ENCODE peak calls at places on chromosomes 6 and 20, in seven cellular contexts. One of them, this sample, is unnamed.

GRCh38 chr6:127547215-127547614 is 28.1 kb upstream of the MTCL3 start:
- DNase-seq in activated gamma-delta T cell treated with anti-CD3 and anti-CD28 coated beads, Interleukin-2, amount 50 U/mL, for 16 hours: no peak
- DNase-seq in NCI-H526 treated with DMSO at 0.1 percent for 48 hours: no peak
- DNase-seq in HEK293T: peak; percentile 30
- DNase-seq in activated naive CD4-positive, alpha-beta T cell treated with anti-CD3 and anti-CD28 coated beads, Interleukin-2, amount 50 U/mL, for 16 hours: peak; percentile 14
- DNase-seq in DMS 273 treated with DMSO at 0.1 percent for 48 hours: no peak
- DNase-seq in retina: no peak
- DNase-seq in this sample: no peak

GRCh38 chr6:4319992-4320683 is 184.8 kb upstream of the ECI2 start:
- DNase-seq in retina: no peak
- DNase-seq in activated gamma-delta T cell treated with anti-CD3 and anti-CD28 coated beads, Interleukin-2, amount 50 U/mL, for 16 hours: no peak
- DNase-seq in HEK293T: no peak
- DNase-seq in DMS 273 treated with DMSO at 0.1 percent for 48 hours: peak; percentile 86
- DNase-seq in NCI-H526 treated with DMSO at 0.1 percent for 48 hours: peak; percentile 69
- DNase-seq in activated naive CD4-positive, alpha-beta T cell treated with anti-CD3 and anti-CD28 coated beads, Interleukin-2, amount 50 U/mL, for 16 hours: no peak
- DNase-seq in this sample: peak; percentile 47

GRCh38 chr6:168160506-168161370 is 81.7 kb upstream of the FRMD1 start:
- DNase-seq in NCI-H526 treated with DMSO at 0.1 percent for 48 hours: no peak
- DNase-seq in retina: no peak
- DNase-seq in DMS 273 treated with DMSO at 0.1 percent for 48 hours: no peak
- DNase-seq in HEK293T: no peak
- DNase-seq in activated naive CD4-positive, alpha-beta T cell treated with anti-CD3 and anti-CD28 coated beads, Interleukin-2, amount 50 U/mL, for 16 hours: no peak
- DNase-seq in activated gamma-delta T cell treated with anti-CD3 and anti-CD28 coated beads, Interleukin-2, amount 50 U/mL, for 16 hours: no peak
- DNase-seq in this sample: no peak

GRCh38 chr20:39630215-39630614 is 668.1 kb downstream of the DHX35 start:
- DNase-seq in activated naive CD4-positive, alpha-beta T cell treated with anti-CD3 and anti-CD28 coated beads, Interleukin-2, amount 50 U/mL, for 16 hours: no peak
- DNase-seq in activated gamma-delta T cell treated with anti-CD3 and anti-CD28 coated beads, Interleukin-2, amount 50 U/mL, for 16 hours: no peak
- DNase-seq in DMS 273 treated with DMSO at 0.1 percent for 48 hours: peak; percentile 63
- DNase-seq in NCI-H526 treated with DMSO at 0.1 percent for 48 hours: no peak
- DNase-seq in HEK293T: no peak
- DNase-seq in retina: no peak
- DNase-seq in this sample: peak; percentile 31

GRCh38 chr6:142026471-142026870 is 106.3 kb upstream of the GJE1 start:
- DNase-seq in activated naive CD4-positive, alpha-beta T cell treated with anti-CD3 and anti-CD28 coated beads, Interleukin-2, amount 50 U/mL, for 16 hours: no peak
- DNase-seq in HEK293T: no peak
- DNase-seq in NCI-H526 treated with DMSO at 0.1 percent for 48 hours: no peak
- DNase-seq in activated gamma-delta T cell treated with anti-CD3 and anti-CD28 coated beads, Interleukin-2, amount 50 U/mL, for 16 hours: no peak
- DNase-seq in DMS 273 treated with DMSO at 0.1 percent for 48 hours: no peak
- DNase-seq in retina: no peak
- DNase-seq in this sample: peak; percentile 14

GRCh38 chr6:89895273-89895874 is 1.1 kb downstream of the GJA10 start:
- DNase-seq in retina: peak; percentile 49
- DNase-seq in DMS 273 treated with DMSO at 0.1 percent for 48 hours: no peak
- DNase-seq in activated naive CD4-positive, alpha-beta T cell treated with anti-CD3 and anti-CD28 coated beads, Interleukin-2, amount 50 U/mL, for 16 hours: no peak
- DNase-seq in activated gamma-delta T cell treated with anti-CD3 and anti-CD28 coated beads, Interleukin-2, amount 50 U/mL, for 16 hours: no peak
- DNase-seq in HEK293T: peak; percentile 58
- DNase-seq in NCI-H526 treated with DMSO at 0.1 percent for 48 hours: no peak
- DNase-seq in this sample: peak; percentile 94

GRCh38 chr6:6758915-6759654 is 170.6 kb downstream of the LY86 start:
- DNase-seq in DMS 273 treated with DMSO at 0.1 percent for 48 hours: peak; percentile 30
- DNase-seq in retina: peak; percentile 83
- DNase-seq in NCI-H526 treated with DMSO at 0.1 percent for 48 hours: peak; percentile 77
- DNase-seq in HEK293T: peak; percentile 50
- DNase-seq in activated naive CD4-positive, alpha-beta T cell treated with anti-CD3 and anti-CD28 coated beads, Interleukin-2, amount 50 U/mL, for 16 hours: no peak
- DNase-seq in activated gamma-delta T cell treated with anti-CD3 and anti-CD28 coated beads, Interleukin-2, amount 50 U/mL, for 16 hours: no peak
- DNase-seq in this sample: peak; percentile 95

GRCh38 chr6:18503588-18504231 is 116.6 kb downstream of the RNF144B start:
- DNase-seq in HEK293T: peak; percentile 66
- DNase-seq in retina: peak; percentile 73
- DNase-seq in activated naive CD4-positive, alpha-beta T cell treated with anti-CD3 and anti-CD28 coated beads, Interleukin-2, amount 50 U/mL, for 16 hours: peak; percentile 18
- DNase-seq in activated gamma-delta T cell treated with anti-CD3 and anti-CD28 coated beads, Interleukin-2, amount 50 U/mL, for 16 hours: no peak
- DNase-seq in DMS 273 treated with DMSO at 0.1 percent for 48 hours: peak; percentile 17
- DNase-seq in NCI-H526 treated with DMSO at 0.1 percent for 48 hours: peak; percentile 78
- DNase-seq in this sample: peak; percentile 89

GRCh38 chr6:150531957-150532356 is 67.7 kb upstream of the PLEKHG1 start:
- DNase-seq in retina: no peak
- DNase-seq in NCI-H526 treated with DMSO at 0.1 percent for 48 hours: no peak
- DNase-seq in activated naive CD4-positive, alpha-beta T cell treated with anti-CD3 and anti-CD28 coated beads, Interleukin-2, amount 50 U/mL, for 16 hours: no peak
- DNase-seq in HEK293T: no peak
- DNase-seq in activated gamma-delta T cell treated with anti-CD3 and anti-CD28 coated beads, Interleukin-2, amount 50 U/mL, for 16 hours: no peak
- DNase-seq in DMS 273 treated with DMSO at 0.1 percent for 48 hours: no peak
- DNase-seq in this sample: no peak

GRCh38 chr20:59988141-59988540 is 29.9 kb downstream of the CDH26 start:
- DNase-seq in activated naive CD4-positive, alpha-beta T cell treated with anti-CD3 and anti-CD28 coated beads, Interleukin-2, amount 50 U/mL, for 16 hours: no peak
- DNase-seq in activated gamma-delta T cell treated with anti-CD3 and anti-CD28 coated beads, Interleukin-2, amount 50 U/mL, for 16 hours: no peak
- DNase-seq in HEK293T: no peak
- DNase-seq in retina: no peak
- DNase-seq in DMS 273 treated with DMSO at 0.1 percent for 48 hours: no peak
- DNase-seq in NCI-H526 treated with DMSO at 0.1 percent for 48 hours: no peak
- DNase-seq in this sample: no peak

GRCh38 chr6:31797607-31798006 is 2.1 kb upstream of the VARS1 start:
- DNase-seq in activated gamma-delta T cell treated with anti-CD3 and anti-CD28 coated beads, Interleukin-2, amount 50 U/mL, for 16 hours: no peak
- DNase-seq in HEK293T: no peak
- DNase-seq in NCI-H526 treated with DMSO at 0.1 percent for 48 hours: no peak
- DNase-seq in activated naive CD4-positive, alpha-beta T cell treated with anti-CD3 and anti-CD28 coated beads, Interleukin-2, amount 50 U/mL, for 16 hours: no peak
- DNase-seq in DMS 273 treated with DMSO at 0.1 percent for 48 hours: no peak
- DNase-seq in retina: no peak
- DNase-seq in this sample: no peak

GRCh38 chr6:159788757-159789376 is 535 bp downstream of the TCP1 start:
- DNase-seq in DMS 273 treated with DMSO at 0.1 percent for 48 hours: no peak
- DNase-seq in activated gamma-delta T cell treated with anti-CD3 and anti-CD28 coated beads, Interleukin-2, amount 50 U/mL, for 16 hours: no peak
- DNase-seq in HEK293T: peak; percentile 38
- DNase-seq in activated naive CD4-positive, alpha-beta T cell treated with anti-CD3 and anti-CD28 coated beads, Interleukin-2, amount 50 U/mL, for 16 hours: peak; percentile 26
- DNase-seq in NCI-H526 treated with DMSO at 0.1 percent for 48 hours: no peak
- DNase-seq in retina: no peak
- DNase-seq in this sample: peak; percentile 68

GRCh38 chr6:40912158-40912946 is 126.7 kb downstream of the UNC5CL start:
- DNase-seq in NCI-H526 treated with DMSO at 0.1 percent for 48 hours: peak; percentile 62
- DNase-seq in HEK293T: peak; percentile 42
- DNase-seq in retina: peak; percentile 58
- DNase-seq in activated gamma-delta T cell treated with anti-CD3 and anti-CD28 coated beads, Interleukin-2, amount 50 U/mL, for 16 hours: no peak
- DNase-seq in DMS 273 treated with DMSO at 0.1 percent for 48 hours: peak; percentile 78
- DNase-seq in activated naive CD4-positive, alpha-beta T cell treated with anti-CD3 and anti-CD28 coated beads, Interleukin-2, amount 50 U/mL, for 16 hours: no peak
- DNase-seq in this sample: peak; percentile 80

GRCh38 chr6:157724960-157725741 is 97.9 kb upstream of the SNX9 start:
- DNase-seq in DMS 273 treated with DMSO at 0.1 percent for 48 hours: no peak
- DNase-seq in activated gamma-delta T cell treated with anti-CD3 and anti-CD28 coated beads, Interleukin-2, amount 50 U/mL, for 16 hours: no peak
- DNase-seq in HEK293T: no peak
- DNase-seq in activated naive CD4-positive, alpha-beta T cell treated with anti-CD3 and anti-CD28 coated beads, Interleukin-2, amount 50 U/mL, for 16 hours: no peak
- DNase-seq in retina: no peak
- DNase-seq in NCI-H526 treated with DMSO at 0.1 percent for 48 hours: no peak
- DNase-seq in this sample: no peak

GRCh38 chr20:64080013-64080812 is at the start of gene OPRL1:
- DNase-seq in NCI-H526 treated with DMSO at 0.1 percent for 48 hours: no peak
- DNase-seq in activated gamma-delta T cell treated with anti-CD3 and anti-CD28 coated beads, Interleukin-2, amount 50 U/mL, for 16 hours: peak; percentile 28
- DNase-seq in DMS 273 treated with DMSO at 0.1 percent for 48 hours: no peak
- DNase-seq in HEK293T: no peak
- DNase-seq in retina: peak; percentile 59
- DNase-seq in activated naive CD4-positive, alpha-beta T cell treated with anti-CD3 and anti-CD28 coated beads, Interleukin-2, amount 50 U/mL, for 16 hours: peak; percentile 48
- DNase-seq in this sample: peak; percentile 50

GRCh38 chr6:167745660-167746376 is 80.9 kb upstream of the AFDN start:
- DNase-seq in activated naive CD4-positive, alpha-beta T cell treated with anti-CD3 and anti-CD28 coated beads, Interleukin-2, amount 50 U/mL, for 16 hours: no peak
- DNase-seq in DMS 273 treated with DMSO at 0.1 percent for 48 hours: no peak
- DNase-seq in NCI-H526 treated with DMSO at 0.1 percent for 48 hours: no peak
- DNase-seq in HEK293T: no peak
- DNase-seq in retina: no peak
- DNase-seq in activated gamma-delta T cell treated with anti-CD3 and anti-CD28 coated beads, Interleukin-2, amount 50 U/mL, for 16 hours: no peak
- DNase-seq in this sample: no peak

GRCh38 chr6:154314084-154314483 is 42.5 kb downstream of the IPCEF1 start:
- DNase-seq in retina: no peak
- DNase-seq in activated naive CD4-positive, alpha-beta T cell treated with anti-CD3 and anti-CD28 coated beads, Interleukin-2, amount 50 U/mL, for 16 hours: no peak
- DNase-seq in NCI-H526 treated with DMSO at 0.1 percent for 48 hours: no peak
- DNase-seq in activated gamma-delta T cell treated with anti-CD3 and anti-CD28 coated beads, Interleukin-2, amount 50 U/mL, for 16 hours: no peak
- DNase-seq in HEK293T: no peak
- DNase-seq in DMS 273 treated with DMSO at 0.1 percent for 48 hours: no peak
- DNase-seq in this sample: no peak

GRCh38 chr6:159079367-159079766 is 34.6 kb upstream of the TAGAP start:
- DNase-seq in activated naive CD4-positive, alpha-beta T cell treated with anti-CD3 and anti-CD28 coated beads, Interleukin-2, amount 50 U/mL, for 16 hours: no peak
- DNase-seq in retina: no peak
- DNase-seq in DMS 273 treated with DMSO at 0.1 percent for 48 hours: no peak
- DNase-seq in activated gamma-delta T cell treated with anti-CD3 and anti-CD28 coated beads, Interleukin-2, amount 50 U/mL, for 16 hours: no peak
- DNase-seq in HEK293T: no peak
- DNase-seq in NCI-H526 treated with DMSO at 0.1 percent for 48 hours: no peak
- DNase-seq in this sample: no peak

GRCh38 chr20:47785321-47785899 is at the start of gene SULF2:
- DNase-seq in DMS 273 treated with DMSO at 0.1 percent for 48 hours: no peak
- DNase-seq in HEK293T: peak; percentile 35
- DNase-seq in activated naive CD4-positive, alpha-beta T cell treated with anti-CD3 and anti-CD28 coated beads, Interleukin-2, amount 50 U/mL, for 16 hours: no peak
- DNase-seq in retina: no peak
- DNase-seq in activated gamma-delta T cell treated with anti-CD3 and anti-CD28 coated beads, Interleukin-2, amount 50 U/mL, for 16 hours: no peak
- DNase-seq in NCI-H526 treated with DMSO at 0.1 percent for 48 hours: no peak
- DNase-seq in this sample: peak; percentile 70

GRCh38 chr6:3455490-3456394 is 1.1 kb downstream of the SLC22A23 start:
- DNase-seq in retina: peak; percentile 68
- DNase-seq in activated gamma-delta T cell treated with anti-CD3 and anti-CD28 coated beads, Interleukin-2, amount 50 U/mL, for 16 hours: no peak
- DNase-seq in NCI-H526 treated with DMSO at 0.1 percent for 48 hours: no peak
- DNase-seq in activated naive CD4-positive, alpha-beta T cell treated with anti-CD3 and anti-CD28 coated beads, Interleukin-2, amount 50 U/mL, for 16 hours: peak; percentile 13
- DNase-seq in DMS 273 treated with DMSO at 0.1 percent for 48 hours: no peak
- DNase-seq in HEK293T: peak; percentile 32
- DNase-seq in this sample: peak; percentile 59

GRCh38 chr6:1143655-1144054 is 168.2 kb upstream of the FOXQ1 start:
- DNase-seq in retina: no peak
- DNase-seq in DMS 273 treated with DMSO at 0.1 percent for 48 hours: no peak
- DNase-seq in NCI-H526 treated with DMSO at 0.1 percent for 48 hours: no peak
- DNase-seq in HEK293T: no peak
- DNase-seq in activated gamma-delta T cell treated with anti-CD3 and anti-CD28 coated beads, Interleukin-2, amount 50 U/mL, for 16 hours: no peak
- DNase-seq in activated naive CD4-positive, alpha-beta T cell treated with anti-CD3 and anti-CD28 coated beads, Interleukin-2, amount 50 U/mL, for 16 hours: no peak
- DNase-seq in this sample: no peak